ENCODE peak calls at places on chromosomes 16 and 17, in seven cellular contexts. One of them, this sample, is unnamed.

GRCh38 chr16:3610698-3611144 is 685 bp downstream of the SLX4 start:
- DNase-seq in GM12878: no peak
- DNase-seq in GM12892: no peak
- DNase-seq in SK-N-SH: no peak
- DNase-seq in H1: no peak
- DNase-seq in HepG2: no peak
- DNase-seq in K562: no peak
- DNase-seq in this sample: no peak

GRCh38 chr16:2078096-2078495 is 30.3 kb downstream of the TSC2 start:
- DNase-seq in HepG2: no peak
- DNase-seq in K562: no peak
- DNase-seq in SK-N-SH: no peak
- DNase-seq in GM12878: no peak
- DNase-seq in GM12892: no peak
- DNase-seq in H1: no peak
- DNase-seq in this sample: no peak

GRCh38 chr17:78368348-78368747 is 8.5 kb upstream of the SOCS3 start:
- DNase-seq in K562: no peak
- DNase-seq in SK-N-SH: no peak
- DNase-seq in HepG2: no peak
- DNase-seq in GM12892: no peak
- DNase-seq in H1: no peak
- DNase-seq in GM12878: no peak
- DNase-seq in this sample: no peak

GRCh38 chr17:2157081-2157480 is 102.2 kb downstream of the HIC1 start:
- DNase-seq in GM12878: no peak
- DNase-seq in SK-N-SH: no peak
- DNase-seq in HepG2: no peak
- DNase-seq in H1: no peak
- DNase-seq in GM12892: no peak
- DNase-seq in K562: no peak
- DNase-seq in this sample: no peak

GRCh38 chr17:31393749-31394146 is 2.3 kb downstream of the RAB11FIP4 start:
- DNase-seq in HepG2: no peak
- DNase-seq in H1: no peak
- DNase-seq in GM12892: no peak
- DNase-seq in K562: no peak
- DNase-seq in GM12878: no peak
- DNase-seq in SK-N-SH: no peak
- DNase-seq in this sample: no peak

GRCh38 chr17:48616719-48617514 is 1.8 kb upstream of the HOXB8 start:
- DNase-seq in K562: no peak
- DNase-seq in GM12892: no peak
- DNase-seq in HepG2: no peak
- DNase-seq in H1: no peak
- DNase-seq in SK-N-SH: no peak
- DNase-seq in GM12878: no peak
- DNase-seq in this sample: no peak

GRCh38 chr16:4081577-4082021 is 34.6 kb downstream of the ADCY9 start:
- DNase-seq in GM12878: no peak
- DNase-seq in SK-N-SH: peak; percentile 42
- DNase-seq in K562: no peak
- DNase-seq in HepG2: no peak
- DNase-seq in GM12892: no peak
- DNase-seq in H1: no peak
- DNase-seq in this sample: no peak

GRCh38 chr17:38379448-38379847 is 27.8 kb downstream of the SOCS7 start:
- DNase-seq in HepG2: no peak
- DNase-seq in GM12892: no peak
- DNase-seq in SK-N-SH: no peak
- DNase-seq in K562: no peak
- DNase-seq in GM12878: no peak
- DNase-seq in H1: no peak
- DNase-seq in this sample: no peak

GRCh38 chr16:1787322-1788094 is 4.7 kb downstream of the NUBP2 start:
- DNase-seq in H1: no peak
- DNase-seq in HepG2: no peak
- DNase-seq in SK-N-SH: no peak
- DNase-seq in K562: no peak
- DNase-seq in GM12878: no peak
- DNase-seq in GM12892: no peak
- DNase-seq in this sample: no peak

DNA sequence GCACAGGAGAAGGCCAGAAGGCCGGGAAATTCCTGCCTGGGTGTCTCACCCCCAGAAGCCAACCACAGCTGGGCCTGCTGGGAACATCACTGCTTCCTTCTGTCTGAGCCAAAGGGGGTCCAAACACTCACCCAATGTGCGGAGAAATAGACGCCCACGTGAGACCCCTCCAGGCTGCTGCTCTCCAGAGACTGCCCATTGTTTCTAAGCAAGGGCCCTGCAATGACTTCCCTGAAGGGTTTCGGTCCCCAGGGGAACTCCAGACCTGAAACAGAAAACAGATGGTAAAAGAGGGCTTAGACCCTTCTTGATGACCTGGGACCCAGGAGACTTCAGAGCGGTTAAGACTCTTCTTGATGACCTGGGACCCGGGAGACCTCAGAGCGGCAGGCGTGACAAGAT is 41.3 kb downstream of the MRM3 start:
- DNase-seq in HepG2: no peak
- DNase-seq in K562: no peak
- DNase-seq in H1: no peak
- DNase-seq in GM12892: no peak
- DNase-seq in SK-N-SH: no peak
- DNase-seq in GM12878: peak; percentile 52
- DNase-seq in this sample: no peak
- TF ChIP-seq TAF1 in HepG2: no peak
- TF ChIP-seq TAF1 in K562: no peak
- TF ChIP-seq TAF1 in H1: no peak
- TF ChIP-seq TAF1 in GM12892: no peak
- TF ChIP-seq TAF1 in SK-N-SH: no peak
- TF ChIP-seq TAF1 in GM12878: no peak
- TF ChIP-seq TAF1 in this sample: no peak

DNA sequence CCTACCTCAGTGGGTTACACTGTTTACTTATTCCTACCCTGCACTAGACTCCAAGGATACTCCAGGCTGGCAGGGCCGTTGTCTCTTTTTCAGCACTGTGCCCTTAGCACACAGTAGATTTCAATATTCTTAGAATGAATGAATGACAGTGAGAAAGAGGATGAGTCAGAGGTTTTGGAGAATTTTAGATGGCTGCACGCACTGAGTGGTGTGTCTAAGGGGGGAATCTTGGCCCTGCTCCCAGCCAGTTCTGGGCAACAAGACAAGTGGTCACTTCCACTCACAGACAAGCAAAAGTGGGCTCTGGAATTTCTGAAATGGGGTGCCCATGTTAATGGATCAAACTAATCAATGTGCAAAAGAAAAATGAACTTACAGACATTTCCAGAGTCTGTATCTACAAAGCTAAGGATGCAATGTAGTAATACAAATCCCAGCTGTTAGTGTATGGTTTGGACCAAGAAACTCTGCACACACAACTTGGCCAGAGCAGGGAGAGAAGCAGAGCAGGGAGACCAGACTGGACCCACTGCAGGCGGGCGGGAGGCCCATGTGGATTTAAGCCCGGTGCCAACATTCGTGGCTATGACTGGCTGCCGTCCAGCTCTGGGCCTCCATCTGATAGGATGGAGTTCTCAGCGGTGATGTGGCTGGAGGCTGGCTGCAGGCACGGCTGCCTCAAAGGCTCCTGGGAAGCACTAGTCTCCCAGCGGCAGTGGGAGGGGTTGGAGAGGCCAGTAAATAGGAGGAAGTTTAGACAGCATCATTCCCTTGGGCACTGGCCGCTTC is 95.6 kb upstream of the CDYL2 start:
- DNase-seq in HepG2: peak; percentile 52
- DNase-seq in K562: peak; percentile 41
- DNase-seq in GM12878: no peak
- DNase-seq in GM12892: no peak
- DNase-seq in SK-N-SH: peak; percentile 68
- DNase-seq in H1: peak; percentile 23
- DNase-seq in this sample: no peak
- TF ChIP-seq POLR2AphosphoS5 in HepG2: no peak
- TF ChIP-seq POLR2AphosphoS5 in K562: no peak
- TF ChIP-seq POLR2AphosphoS5 in GM12878: no peak
- TF ChIP-seq POLR2AphosphoS5 in GM12892: no peak
- TF ChIP-seq POLR2AphosphoS5 in SK-N-SH: no peak
- TF ChIP-seq POLR2AphosphoS5 in H1: no peak
- TF ChIP-seq POLR2AphosphoS5 in this sample: no peak

GRCh38 chr17:55607736-55608341 is 96.6 kb upstream of the SMIM36 start:
- DNase-seq in HepG2: no peak
- DNase-seq in GM12878: no peak
- DNase-seq in SK-N-SH: no peak
- DNase-seq in H1: no peak
- DNase-seq in GM12892: no peak
- DNase-seq in K562: no peak
- DNase-seq in this sample: no peak
- TF ChIP-seq TAF1 in HepG2: no peak
- TF ChIP-seq TAF1 in GM12878: no peak
- TF ChIP-seq TAF1 in SK-N-SH: no peak
- TF ChIP-seq TAF1 in H1: no peak
- TF ChIP-seq TAF1 in GM12892: no peak
- TF ChIP-seq TAF1 in K562: no peak
- TF ChIP-seq TAF1 in this sample: no peak

GRCh38 chr17:75722076-75722475 is 817 bp downstream of the ITGB4 start:
- DNase-seq in SK-N-SH: peak; percentile 43
- DNase-seq in GM12892: no peak
- DNase-seq in HepG2: no peak
- DNase-seq in H1: no peak
- DNase-seq in GM12878: no peak
- DNase-seq in K562: no peak
- DNase-seq in this sample: no peak
- TF ChIP-seq POLR2AphosphoS5 in SK-N-SH: no peak
- TF ChIP-seq POLR2AphosphoS5 in GM12892: no peak
- TF ChIP-seq POLR2AphosphoS5 in HepG2: no peak
- TF ChIP-seq POLR2AphosphoS5 in H1: no peak
- TF ChIP-seq POLR2AphosphoS5 in GM12878: no peak
- TF ChIP-seq POLR2AphosphoS5 in K562: no peak
- TF ChIP-seq POLR2AphosphoS5 in this sample: no peak

GRCh38 chr17:43767713-43768059 is 9.1 kb upstream of the SOST start:
- DNase-seq in GM12892: no peak
- DNase-seq in SK-N-SH: no peak
- DNase-seq in HepG2: no peak
- DNase-seq in GM12878: no peak
- DNase-seq in H1: no peak
- DNase-seq in K562: no peak
- DNase-seq in this sample: no peak
- TF ChIP-seq TAF1 in GM12892: no peak
- TF ChIP-seq TAF1 in SK-N-SH: no peak
- TF ChIP-seq TAF1 in HepG2: no peak
- TF ChIP-seq TAF1 in GM12878: no peak
- TF ChIP-seq TAF1 in H1: no peak
- TF ChIP-seq TAF1 in K562: no peak
- TF ChIP-seq TAF1 in this sample: no peak

GRCh38 chr17:63665527-63666214 is 34.3 kb downstream of the LIMD2 start:
- DNase-seq in HepG2: no peak
- DNase-seq in K562: no peak
- DNase-seq in GM12892: no peak
- DNase-seq in GM12878: peak; percentile 27
- DNase-seq in SK-N-SH: no peak
- DNase-seq in H1: no peak
- DNase-seq in this sample: peak; percentile 32
- TF ChIP-seq POLR2AphosphoS5 in HepG2: no peak
- TF ChIP-seq POLR2AphosphoS5 in K562: no peak
- TF ChIP-seq POLR2AphosphoS5 in GM12892: no peak
- TF ChIP-seq POLR2AphosphoS5 in GM12878: no peak
- TF ChIP-seq POLR2AphosphoS5 in SK-N-SH: no peak
- TF ChIP-seq POLR2AphosphoS5 in H1: no peak
- TF ChIP-seq POLR2AphosphoS5 in this sample: no peak